ENCODE peak calls at places on chromosomes 3 and 15, in ten cellular contexts. One of them, this sample, is unnamed.
A peak's percentile ranks its signal among the peaks of the same experiment; 100 is the strongest.

GRCh38 chr15:100721758-100722550 is 119.6 kb downstream of the ASB7 start:
- DNase-seq in AG10803: peak; percentile 99
- DNase-seq in dorsolateral prefrontal cortex: no peak
- DNase-seq in NCI-H1092 treated with DMSO at 0.1 percent for 48 hours: peak; percentile 74
- DNase-seq in stimulated activated naive B cell treated with anti-CD40 and anti-IgM and Interleukin-4, amounts not matched to agents 10 μg/mL and 1 μg/mL and 100 μg/mL, for 72 hours: no peak
- DNase-seq in cardiac muscle cell: no peak
- DNase-seq in left ventricle myocardium superior: peak; percentile 67
- DNase-seq in endothelial cell: no peak
- DNase-seq in NCI-H1694 treated with DMSO at 0.1 percent for 48 hours: no peak
- DNase-seq in fibroblast of gingiva: peak; percentile 98
- DNase-seq in this sample: peak; percentile 62

GRCh38 chr3:16319307-16319706 is 54.3 kb downstream of the OXNAD1 start:
- DNase-seq in cardiac muscle cell: peak; percentile 39
- DNase-seq in dorsolateral prefrontal cortex: no peak
- DNase-seq in AG10803: no peak
- DNase-seq in NCI-H1694 treated with DMSO at 0.1 percent for 48 hours: no peak
- DNase-seq in stimulated activated naive B cell treated with anti-CD40 and anti-IgM and Interleukin-4, amounts not matched to agents 10 μg/mL and 1 μg/mL and 100 μg/mL, for 72 hours: no peak
- DNase-seq in endothelial cell: peak; percentile 25
- DNase-seq in left ventricle myocardium superior: no peak
- DNase-seq in fibroblast of gingiva: no peak
- DNase-seq in NCI-H1092 treated with DMSO at 0.1 percent for 48 hours: no peak
- DNase-seq in this sample: no peak

GRCh38 chr3:190357468-190357867 is 30.5 kb upstream of the CLDN16 start:
- DNase-seq in NCI-H1694 treated with DMSO at 0.1 percent for 48 hours: no peak
- DNase-seq in fibroblast of gingiva: no peak
- DNase-seq in NCI-H1092 treated with DMSO at 0.1 percent for 48 hours: no peak
- DNase-seq in dorsolateral prefrontal cortex: no peak
- DNase-seq in endothelial cell: no peak
- DNase-seq in left ventricle myocardium superior: no peak
- DNase-seq in stimulated activated naive B cell treated with anti-CD40 and anti-IgM and Interleukin-4, amounts not matched to agents 10 μg/mL and 1 μg/mL and 100 μg/mL, for 72 hours: no peak
- DNase-seq in AG10803: no peak
- DNase-seq in cardiac muscle cell: no peak
- DNase-seq in this sample: no peak

GRCh38 chr15:84715442-84716035 is 400 bp downstream of the SEC11A start:
- DNase-seq in endothelial cell: no peak
- DNase-seq in stimulated activated naive B cell treated with anti-CD40 and anti-IgM and Interleukin-4, amounts not matched to agents 10 μg/mL and 1 μg/mL and 100 μg/mL, for 72 hours: peak; percentile 9
- DNase-seq in left ventricle myocardium superior: no peak
- DNase-seq in cardiac muscle cell: peak; percentile 52
- DNase-seq in fibroblast of gingiva: no peak
- DNase-seq in AG10803: peak; percentile 16
- DNase-seq in dorsolateral prefrontal cortex: peak; percentile 23
- DNase-seq in NCI-H1092 treated with DMSO at 0.1 percent for 48 hours: no peak
- DNase-seq in NCI-H1694 treated with DMSO at 0.1 percent for 48 hours: no peak
- DNase-seq in this sample: peak; percentile 26

GRCh38 chr15:34301058-34301457 is 36.5 kb downstream of the SLC12A6 start:
- DNase-seq in dorsolateral prefrontal cortex: no peak
- DNase-seq in fibroblast of gingiva: no peak
- DNase-seq in stimulated activated naive B cell treated with anti-CD40 and anti-IgM and Interleukin-4, amounts not matched to agents 10 μg/mL and 1 μg/mL and 100 μg/mL, for 72 hours: no peak
- DNase-seq in NCI-H1092 treated with DMSO at 0.1 percent for 48 hours: no peak
- DNase-seq in left ventricle myocardium superior: no peak
- DNase-seq in AG10803: no peak
- DNase-seq in cardiac muscle cell: no peak
- DNase-seq in NCI-H1694 treated with DMSO at 0.1 percent for 48 hours: no peak
- DNase-seq in endothelial cell: no peak
- DNase-seq in this sample: no peak

GRCh38 chr3:159852821-159853505 is 135.7 kb upstream of the IL12A start:
- DNase-seq in stimulated activated naive B cell treated with anti-CD40 and anti-IgM and Interleukin-4, amounts not matched to agents 10 μg/mL and 1 μg/mL and 100 μg/mL, for 72 hours: no peak
- DNase-seq in left ventricle myocardium superior: peak; percentile 88
- DNase-seq in NCI-H1694 treated with DMSO at 0.1 percent for 48 hours: no peak
- DNase-seq in AG10803: peak; percentile 57
- DNase-seq in dorsolateral prefrontal cortex: peak; percentile 51
- DNase-seq in NCI-H1092 treated with DMSO at 0.1 percent for 48 hours: no peak
- DNase-seq in fibroblast of gingiva: peak; percentile 49
- DNase-seq in endothelial cell: peak; percentile 64
- DNase-seq in cardiac muscle cell: peak; percentile 89
- DNase-seq in this sample: no peak

GRCh38 chr3:50652709-50653108 is 22.0 kb upstream of the DOCK3 start:
- DNase-seq in fibroblast of gingiva: no peak
- DNase-seq in stimulated activated naive B cell treated with anti-CD40 and anti-IgM and Interleukin-4, amounts not matched to agents 10 μg/mL and 1 μg/mL and 100 μg/mL, for 72 hours: peak; percentile 35
- DNase-seq in dorsolateral prefrontal cortex: no peak
- DNase-seq in AG10803: no peak
- DNase-seq in NCI-H1694 treated with DMSO at 0.1 percent for 48 hours: no peak
- DNase-seq in cardiac muscle cell: peak; percentile 46
- DNase-seq in endothelial cell: peak; percentile 33
- DNase-seq in NCI-H1092 treated with DMSO at 0.1 percent for 48 hours: no peak
- DNase-seq in left ventricle myocardium superior: peak; percentile 57
- DNase-seq in this sample: no peak

GRCh38 chr3:191306428-191306827 is 22.8 kb upstream of the CCDC50 start:
- DNase-seq in NCI-H1092 treated with DMSO at 0.1 percent for 48 hours: no peak
- DNase-seq in NCI-H1694 treated with DMSO at 0.1 percent for 48 hours: no peak
- DNase-seq in fibroblast of gingiva: no peak
- DNase-seq in cardiac muscle cell: no peak
- DNase-seq in dorsolateral prefrontal cortex: no peak
- DNase-seq in AG10803: no peak
- DNase-seq in left ventricle myocardium superior: no peak
- DNase-seq in endothelial cell: no peak
- DNase-seq in stimulated activated naive B cell treated with anti-CD40 and anti-IgM and Interleukin-4, amounts not matched to agents 10 μg/mL and 1 μg/mL and 100 μg/mL, for 72 hours: no peak
- DNase-seq in this sample: no peak

GRCh38 chr3:100257601-100258000 is 3.2 kb upstream of the TBC1D23 start:
- DNase-seq in left ventricle myocardium superior: no peak
- DNase-seq in fibroblast of gingiva: no peak
- DNase-seq in stimulated activated naive B cell treated with anti-CD40 and anti-IgM and Interleukin-4, amounts not matched to agents 10 μg/mL and 1 μg/mL and 100 μg/mL, for 72 hours: no peak
- DNase-seq in NCI-H1092 treated with DMSO at 0.1 percent for 48 hours: no peak
- DNase-seq in AG10803: peak; percentile 69
- DNase-seq in NCI-H1694 treated with DMSO at 0.1 percent for 48 hours: no peak
- DNase-seq in cardiac muscle cell: no peak
- DNase-seq in endothelial cell: no peak
- DNase-seq in dorsolateral prefrontal cortex: no peak
- DNase-seq in this sample: no peak

GRCh38 chr3:187822402-187822801 is 77.1 kb upstream of the BCL6 start:
- DNase-seq in NCI-H1694 treated with DMSO at 0.1 percent for 48 hours: no peak
- DNase-seq in left ventricle myocardium superior: no peak
- DNase-seq in dorsolateral prefrontal cortex: no peak
- DNase-seq in stimulated activated naive B cell treated with anti-CD40 and anti-IgM and Interleukin-4, amounts not matched to agents 10 μg/mL and 1 μg/mL and 100 μg/mL, for 72 hours: no peak
- DNase-seq in fibroblast of gingiva: no peak
- DNase-seq in cardiac muscle cell: no peak
- DNase-seq in endothelial cell: no peak
- DNase-seq in AG10803: no peak
- DNase-seq in NCI-H1092 treated with DMSO at 0.1 percent for 48 hours: no peak
- DNase-seq in this sample: no peak

GRCh38 chr3:58179235-58180098 is 31.3 kb downstream of the DNASE1L3 start:
- DNase-seq in dorsolateral prefrontal cortex: no peak
- DNase-seq in endothelial cell: no peak
- DNase-seq in AG10803: no peak
- DNase-seq in stimulated activated naive B cell treated with anti-CD40 and anti-IgM and Interleukin-4, amounts not matched to agents 10 μg/mL and 1 μg/mL and 100 μg/mL, for 72 hours: no peak
- DNase-seq in NCI-H1694 treated with DMSO at 0.1 percent for 48 hours: no peak
- DNase-seq in fibroblast of gingiva: no peak
- DNase-seq in cardiac muscle cell: no peak
- DNase-seq in NCI-H1092 treated with DMSO at 0.1 percent for 48 hours: no peak
- DNase-seq in left ventricle myocardium superior: no peak
- DNase-seq in this sample: no peak

GRCh38 chr3:60578936-60579335 is 672.3 kb downstream of the FHIT start:
- DNase-seq in cardiac muscle cell: no peak
- DNase-seq in stimulated activated naive B cell treated with anti-CD40 and anti-IgM and Interleukin-4, amounts not matched to agents 10 μg/mL and 1 μg/mL and 100 μg/mL, for 72 hours: no peak
- DNase-seq in left ventricle myocardium superior: no peak
- DNase-seq in dorsolateral prefrontal cortex: no peak
- DNase-seq in NCI-H1092 treated with DMSO at 0.1 percent for 48 hours: no peak
- DNase-seq in AG10803: no peak
- DNase-seq in endothelial cell: no peak
- DNase-seq in NCI-H1694 treated with DMSO at 0.1 percent for 48 hours: no peak
- DNase-seq in fibroblast of gingiva: no peak
- DNase-seq in this sample: no peak

GRCh38 chr15:28125673-28126651 is 26.8 kb upstream of the OCA2 start:
- DNase-seq in stimulated activated naive B cell treated with anti-CD40 and anti-IgM and Interleukin-4, amounts not matched to agents 10 μg/mL and 1 μg/mL and 100 μg/mL, for 72 hours: no peak
- DNase-seq in AG10803: peak; percentile 57
- DNase-seq in left ventricle myocardium superior: no peak
- DNase-seq in NCI-H1694 treated with DMSO at 0.1 percent for 48 hours: peak; percentile 19
- DNase-seq in endothelial cell: peak; percentile 33
- DNase-seq in fibroblast of gingiva: peak; percentile 49
- DNase-seq in dorsolateral prefrontal cortex: no peak
- DNase-seq in cardiac muscle cell: peak; percentile 78
- DNase-seq in NCI-H1092 treated with DMSO at 0.1 percent for 48 hours: peak; percentile 22
- DNase-seq in this sample: peak; percentile 24